ENCODE peak calls at places on chromosomes 6 and 20, in five cellular contexts. C is NCI-H2171 treated with DMSO at 0.1 percent for 48 hours, R is NCI-H345, J is heart right ventricle, G is skeletal muscle cell. V is an unnamed sample.

GRCh38 chr20:32130352-32130751 is 20.8 kb downstream of the TM9SF4 start:
- DNase-seq in R (no peak), C (no peak), G (no peak), J (no peak), V (no peak)

GRCh38 chr6:97392735-97393134 is 109.7 kb upstream of the MMS22L start:
- DNase-seq in C (no peak), R (no peak), J (no peak), G (no peak), V (no peak)

GRCh38 chr6:4281341-4282293 is 146.2 kb upstream of the ECI2 start:
- DNase-seq in R (peak), G (no peak), C (peak), J (peak), V (no peak)

GRCh38 chr6:168158280-168158979 is 79.4 kb upstream of the FRMD1 start:
- DNase-seq in C (no peak), J (no peak), R (peak), G (no peak), V (no peak)

GRCh38 chr6:37489697-37490336 is 9.9 kb downstream of the CCDC167 start:
- DNase-seq in J (no peak), G (no peak), C (peak), R (peak), V (no peak)

GRCh38 chr20:23340524-23340923 is 10.1 kb upstream of the NXT1 start:
- DNase-seq in J (peak), R (peak), C (peak), G (no peak), V (peak)

GRCh38 chr6:33428219-33428890 is 8.5 kb downstream of the SYNGAP1 start:
- DNase-seq in G (no peak), R (no peak), C (peak), J (no peak), V (no peak)

GRCh38 chr6:9537381-9537780 is 877.5 kb downstream of the TFAP2A start:
- DNase-seq in J (no peak), G (no peak), C (no peak), R (no peak), V (no peak)

GRCh38 chr20:57660510-57661199 is 40.4 kb upstream of the ZBP1 start:
- DNase-seq in R (no peak), C (no peak), G (no peak), J (no peak), V (no peak)

GRCh38 chr20:10672579-10673127 is 1.1 kb downstream of the JAG1 start:
- DNase-seq in G (no peak), J (peak), C (peak), R (peak), V (no peak)

GRCh38 chr6:157622427-157622826 is 200.6 kb upstream of the SNX9 start:
- DNase-seq in J (no peak), C (no peak), G (no peak), R (no peak), V (no peak)

GRCh38 chr6:112526594-112526993 is 179.5 kb downstream of the RFPL4B start:
- DNase-seq in R (no peak), G (no peak), J (no peak), C (no peak), V (no peak)

GRCh38 chr6:18242062-18242851 is 22.1 kb downstream of the DEK start:
- DNase-seq in J (no peak), G (peak), R (no peak), C (no peak), V (no peak)

GRCh38 chr6:88780714-88781389 is 182.6 kb downstream of the RNGTT start:
- DNase-seq in G (peak), C (peak), R (peak), J (peak), V (no peak)

GRCh38 chr6:148800535-148800934 is 53.7 kb downstream of the UST start:
- DNase-seq in C (no peak), R (no peak), G (no peak), J (no peak), V (no peak)

GRCh38 chr6:18327621-18328548 is 59.3 kb upstream of the RNF144B start:
- DNase-seq in G (no peak), R (peak), C (no peak), J (no peak), V (no peak)

GRCh38 chr6:168024951-168025510 is 27.6 kb downstream of the KIF25 start:
- DNase-seq in J (no peak), R (no peak), C (no peak), G (no peak), V (no peak)

GRCh38 chr6:35086636-35087360 is 54.3 kb downstream of the TCP11 start:
- DNase-seq in R (no peak), C (no peak), G (no peak), J (no peak), V (no peak)

GRCh38 chr6:105452924-105453756 is 50.3 kb upstream of the PREP start:
- DNase-seq in G (no peak), J (no peak), R (no peak), C (no peak), V (no peak)

GRCh38 chr20:63705232-63706026 is 2.3 kb downstream of the ARFRP1 start:
- DNase-seq in R (no peak), C (no peak), G (no peak), J (no peak), V (no peak)

GRCh38 chr6:128363424-128363823 is 157.0 kb downstream of the PTPRK start:
- DNase-seq in G (no peak), C (no peak), R (no peak), J (no peak), V (no peak)

GRCh38 chr6:145875496-145876244 is 61.1 kb upstream of the FBXO30 start:
- DNase-seq in G (no peak), R (no peak), C (no peak), J (no peak), V (no peak)

GRCh38 chr6:35034411-35035171 is 106.5 kb downstream of the TCP11 start:
- DNase-seq in R (peak), C (no peak), G (no peak), J (peak), V (peak)

GRCh38 chr6:42727084-42727601 is 4.7 kb upstream of the PRPH2 start:
- DNase-seq in C (no peak), J (peak), R (no peak), G (no peak), V (no peak)

GRCh38 chr6:157229219-157229607 is 94.1 kb downstream of the TMEM242 start:
- DNase-seq in C (peak), R (peak), J (no peak), G (no peak), V (no peak)

GRCh38 chr20:57089701-57090144 is 176.7 kb downstream of the BMP7 start:
- DNase-seq in R (peak), J (peak), C (peak), G (no peak), V (no peak)

GRCh38 chr6:90088009-90088408 is 193.7 kb downstream of the GJA10 start:
- DNase-seq in C (no peak), G (peak), R (peak), J (no peak), V (no peak)